ENCODE peak calls at places on chromosomes 4 and X, in five cellular contexts. One of them, this sample, is unnamed.

GRCh38 chr4:151287409-151287808 is 10.4 kb downstream of the PRSS48 start:
- DNase-seq in tibial nerve: no peak
- DNase-seq in iPS DF 6.9: no peak
- DNase-seq in NCI-H1092: no peak
- DNase-seq in AG08395: no peak
- DNase-seq in this sample: no peak

GRCh38 chr4:113869743-113870375 is 108.3 kb upstream of the CAMK2D start:
- DNase-seq in tibial nerve: no peak
- DNase-seq in iPS DF 6.9: no peak
- DNase-seq in NCI-H1092: no peak
- DNase-seq in AG08395: no peak
- DNase-seq in this sample: peak

GRCh38 chrX:150438165-150438564 is 75.0 kb downstream of the MAMLD1 start:
- DNase-seq in tibial nerve: no peak
- DNase-seq in iPS DF 6.9: no peak
- DNase-seq in NCI-H1092: no peak
- DNase-seq in AG08395: no peak
- DNase-seq in this sample: no peak

GRCh38 chrX:88886908-88887307 is 139.9 kb downstream of the CPXCR1 start:
- DNase-seq in tibial nerve: no peak
- DNase-seq in iPS DF 6.9: no peak
- DNase-seq in NCI-H1092: no peak
- DNase-seq in AG08395: no peak
- DNase-seq in this sample: no peak

GRCh38 chrX:126165721-126166401 is at the start of gene DCAF12L2:
- DNase-seq in tibial nerve: no peak
- DNase-seq in iPS DF 6.9: no peak
- DNase-seq in NCI-H1092: peak
- DNase-seq in AG08395: no peak
- DNase-seq in this sample: no peak

GRCh38 chr4:137896221-137896737 is 345.9 kb downstream of the SLC7A11 start:
- DNase-seq in tibial nerve: no peak
- DNase-seq in iPS DF 6.9: no peak
- DNase-seq in NCI-H1092: no peak
- DNase-seq in AG08395: no peak
- DNase-seq in this sample: no peak

GRCh38 chr4:16721618-16722291 is 176.7 kb downstream of the LDB2 start:
- DNase-seq in tibial nerve: no peak
- DNase-seq in iPS DF 6.9: no peak
- DNase-seq in NCI-H1092: no peak
- DNase-seq in AG08395: peak
- DNase-seq in this sample: peak

GRCh38 chrX:13101439-13102139 is 57.2 kb upstream of the FAM9C start:
- DNase-seq in tibial nerve: peak
- DNase-seq in iPS DF 6.9: no peak
- DNase-seq in NCI-H1092: no peak
- DNase-seq in AG08395: peak
- DNase-seq in this sample: peak

GRCh38 chr4:76614589-76614988 is 179.6 kb downstream of the SHROOM3 start:
- DNase-seq in tibial nerve: no peak
- DNase-seq in iPS DF 6.9: no peak
- DNase-seq in NCI-H1092: no peak
- DNase-seq in AG08395: peak
- DNase-seq in this sample: no peak

GRCh38 chr4:15147709-15148651 is 145.7 kb downstream of the CPEB2 start:
- DNase-seq in tibial nerve: no peak
- DNase-seq in iPS DF 6.9: no peak
- DNase-seq in NCI-H1092: no peak
- DNase-seq in AG08395: no peak
- DNase-seq in this sample: no peak

GRCh38 chrX:107324493-107325310 is 118.3 kb downstream of the DNAAF6 start:
- DNase-seq in tibial nerve: no peak
- DNase-seq in iPS DF 6.9: peak
- DNase-seq in NCI-H1092: no peak
- DNase-seq in AG08395: no peak
- DNase-seq in this sample: no peak

GRCh38 chr4:8209176-8209874 is 10.2 kb downstream of the SH3TC1 start:
- DNase-seq in tibial nerve: no peak
- DNase-seq in iPS DF 6.9: no peak
- DNase-seq in NCI-H1092: no peak
- DNase-seq in AG08395: no peak
- DNase-seq in this sample: no peak

GRCh38 chrX:40471965-40472648 is 108.7 kb upstream of the ATP6AP2 start:
- DNase-seq in tibial nerve: peak
- DNase-seq in iPS DF 6.9: no peak
- DNase-seq in NCI-H1092: peak
- DNase-seq in AG08395: peak
- DNase-seq in this sample: peak

GRCh38 chrX:53930513-53931380 is 113.5 kb downstream of the PHF8 start:
- DNase-seq in tibial nerve: no peak
- DNase-seq in iPS DF 6.9: no peak
- DNase-seq in NCI-H1092: no peak
- DNase-seq in AG08395: peak
- DNase-seq in this sample: no peak